ENCODE peak calls at places on chromosomes 6 and 20, in four cellular contexts. One of them, this sample, is unnamed.

GRCh38 chr6:108622601-108623335 is 62.1 kb downstream of the FOXO3 start:
- DNase-seq in K562: no peak
- DNase-seq in sigmoid colon: peak; percentile 80
- DNase-seq in naive thymus-derived CD4-positive, alpha-beta T cell: no peak
- DNase-seq in this sample: peak; percentile 92

GRCh38 chr20:51387125-51387865 is 155.2 kb downstream of the NFATC2 start:
- DNase-seq in sigmoid colon: peak; percentile 19
- DNase-seq in K562: no peak
- DNase-seq in naive thymus-derived CD4-positive, alpha-beta T cell: no peak
- DNase-seq in this sample: no peak

GRCh38 chr6:21664263-21665081 is 70.9 kb downstream of the SOX4 start:
- DNase-seq in sigmoid colon: peak; percentile 74
- DNase-seq in K562: no peak
- DNase-seq in naive thymus-derived CD4-positive, alpha-beta T cell: no peak
- DNase-seq in this sample: peak; percentile 24

GRCh38 chr6:46772754-46773153 is 20.4 kb upstream of the MEP1A start:
- DNase-seq in naive thymus-derived CD4-positive, alpha-beta T cell: no peak
- DNase-seq in K562: no peak
- DNase-seq in sigmoid colon: no peak
- DNase-seq in this sample: peak; percentile 12

GRCh38 chr6:170088349-170088951 is 202.4 kb downstream of the DLL1 start:
- DNase-seq in K562: no peak
- DNase-seq in naive thymus-derived CD4-positive, alpha-beta T cell: no peak
- DNase-seq in sigmoid colon: peak; percentile 62
- DNase-seq in this sample: no peak

GRCh38 chr20:20399705-20400104 is 31.8 kb downstream of the INSM1 start:
- DNase-seq in sigmoid colon: no peak
- DNase-seq in K562: no peak
- DNase-seq in naive thymus-derived CD4-positive, alpha-beta T cell: no peak
- DNase-seq in this sample: no peak

GRCh38 chr6:157605484-157605883 is 217.6 kb upstream of the SNX9 start:
- DNase-seq in naive thymus-derived CD4-positive, alpha-beta T cell: no peak
- DNase-seq in sigmoid colon: no peak
- DNase-seq in K562: no peak
- DNase-seq in this sample: no peak

GRCh38 chr6:74347161-74347560 is 651.2 kb downstream of the CD109 start:
- DNase-seq in naive thymus-derived CD4-positive, alpha-beta T cell: no peak
- DNase-seq in sigmoid colon: no peak
- DNase-seq in K562: no peak
- DNase-seq in this sample: no peak

GRCh38 chr6:55058682-55059081 is 115.6 kb upstream of the HCRTR2 start:
- DNase-seq in naive thymus-derived CD4-positive, alpha-beta T cell: no peak
- DNase-seq in K562: no peak
- DNase-seq in sigmoid colon: no peak
- DNase-seq in this sample: no peak

GRCh38 chr6:27605401-27606342 is 132.8 kb upstream of the ZNF184 start:
- DNase-seq in naive thymus-derived CD4-positive, alpha-beta T cell: no peak
- DNase-seq in K562: peak; percentile 73
- DNase-seq in sigmoid colon: no peak
- DNase-seq in this sample: peak; percentile 75

GRCh38 chr20:46688151-46689081 is 828 bp downstream of the TP53RK start:
- DNase-seq in sigmoid colon: peak; percentile 80
- DNase-seq in K562: no peak
- DNase-seq in naive thymus-derived CD4-positive, alpha-beta T cell: peak; percentile 7
- DNase-seq in this sample: no peak

GRCh38 chr6:170243791-170244291 is 47.0 kb downstream of the DLL1 start:
- DNase-seq in K562: no peak
- DNase-seq in naive thymus-derived CD4-positive, alpha-beta T cell: no peak
- DNase-seq in sigmoid colon: peak; percentile 60
- DNase-seq in this sample: no peak

GRCh38 chr6:109008537-109008950 is 86.1 kb downstream of the SESN1 start:
- DNase-seq in K562: no peak
- DNase-seq in naive thymus-derived CD4-positive, alpha-beta T cell: peak; percentile 42
- DNase-seq in sigmoid colon: no peak
- DNase-seq in this sample: no peak

GRCh38 chr6:43274916-43275597 is 23.0 kb upstream of the SLC22A7 start:
- DNase-seq in K562: no peak
- DNase-seq in naive thymus-derived CD4-positive, alpha-beta T cell: peak; percentile 10
- DNase-seq in sigmoid colon: no peak
- DNase-seq in this sample: no peak

GRCh38 chr6:156767603-156768467 is 9.3 kb upstream of the ARID1B start:
- DNase-seq in K562: no peak
- DNase-seq in sigmoid colon: no peak
- DNase-seq in naive thymus-derived CD4-positive, alpha-beta T cell: no peak
- DNase-seq in this sample: no peak

GRCh38 chr6:63272397-63272796 is 47.4 kb downstream of the LGSN start:
- DNase-seq in K562: no peak
- DNase-seq in naive thymus-derived CD4-positive, alpha-beta T cell: no peak
- DNase-seq in sigmoid colon: no peak
- DNase-seq in this sample: peak; percentile 51

GRCh38 chr6:170005680-170006470 is 254.5 kb downstream of the ERMARD start:
- DNase-seq in naive thymus-derived CD4-positive, alpha-beta T cell: no peak
- DNase-seq in K562: no peak
- DNase-seq in sigmoid colon: peak; percentile 37
- DNase-seq in this sample: no peak

DNA sequence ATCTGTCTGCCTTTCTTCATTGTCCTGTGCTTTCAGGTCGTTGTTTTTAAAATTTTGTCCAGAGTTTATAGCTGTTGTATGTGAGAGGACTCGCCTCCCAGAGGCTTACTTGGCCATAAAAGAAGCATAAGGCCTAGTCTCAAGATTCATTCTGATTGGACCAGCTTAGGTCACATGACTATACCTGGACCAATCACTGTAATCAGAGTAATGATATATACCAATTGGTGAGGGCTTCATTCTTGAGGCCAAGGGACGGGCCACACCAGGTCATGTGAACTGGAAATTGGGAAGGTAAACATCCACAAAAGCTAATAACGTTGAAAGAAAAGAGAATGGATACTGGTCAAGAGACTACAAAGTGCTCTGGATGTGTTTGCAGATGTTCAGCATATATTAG is 141.4 kb upstream of the SULF2 start:
- DNase-seq in naive thymus-derived CD4-positive, alpha-beta T cell: no peak
- DNase-seq in K562: peak; percentile 25
- DNase-seq in sigmoid colon: no peak
- DNase-seq in this sample: no peak
- H3K27ac ChIP-seq in naive thymus-derived CD4-positive, alpha-beta T cell: no peak overlapping the region
- H3K27ac ChIP-seq in K562: no peak overlapping the region
- H3K27ac ChIP-seq in sigmoid colon: no peak overlapping the region
- H3K27ac ChIP-seq in this sample: no peak overlapping the region

GRCh38 chr20:472137-472846 is 10.0 kb upstream of the TBC1D20 start:
- DNase-seq in sigmoid colon: no peak
- DNase-seq in K562: no peak
- DNase-seq in naive thymus-derived CD4-positive, alpha-beta T cell: no peak
- DNase-seq in this sample: no peak

GRCh38 chr20:475463-476357 is 13.4 kb upstream of the TBC1D20 start:
- DNase-seq in sigmoid colon: no peak
- DNase-seq in K562: no peak
- DNase-seq in naive thymus-derived CD4-positive, alpha-beta T cell: no peak
- DNase-seq in this sample: no peak

GRCh38 chr20:469746-470490 is 7.6 kb upstream of the TBC1D20 start:
- DNase-seq in sigmoid colon: no peak
- DNase-seq in naive thymus-derived CD4-positive, alpha-beta T cell: no peak
- DNase-seq in K562: no peak
- DNase-seq in this sample: no peak

GRCh38 chr20:474581-474980 is 12.2 kb upstream of the TBC1D20 start:
- DNase-seq in sigmoid colon: no peak
- DNase-seq in naive thymus-derived CD4-positive, alpha-beta T cell: no peak
- DNase-seq in K562: no peak
- DNase-seq in this sample: no peak

DNA sequence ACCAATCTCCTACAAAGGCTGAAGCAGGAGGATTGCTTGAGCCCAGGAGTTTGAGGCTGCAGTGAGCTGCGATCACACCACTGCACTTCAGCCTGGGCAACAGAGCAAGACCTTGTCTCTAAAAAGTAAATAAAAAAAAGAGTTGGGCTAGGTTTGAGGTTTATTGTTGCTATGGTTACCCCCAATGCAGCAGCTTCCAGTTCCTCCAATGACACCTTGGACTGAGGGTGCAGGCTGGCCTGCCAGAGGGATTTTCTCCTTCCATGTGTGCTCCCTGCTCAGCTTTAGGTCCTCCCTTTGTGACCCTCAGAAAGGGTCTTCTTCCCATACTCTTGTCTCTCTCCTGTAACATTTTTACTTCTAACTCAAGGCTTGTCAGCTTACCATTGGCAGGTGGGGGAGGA is 10.6 kb upstream of the TBC1D20 start:
- DNase-seq in K562: no peak
- DNase-seq in naive thymus-derived CD4-positive, alpha-beta T cell: no peak
- DNase-seq in sigmoid colon: no peak
- DNase-seq in this sample: no peak
- H3K9me3 ChIP-seq in K562: no peaks in the 10 kb centered on the region
- H3K9me3 ChIP-seq in naive thymus-derived CD4-positive, alpha-beta T cell: no peaks in the 10 kb centered on the region
- H3K9me3 ChIP-seq in sigmoid colon: no peaks in the 10 kb centered on the region
- H3K9me3 ChIP-seq in this sample: no peaks in the 10 kb centered on the region

DNA sequence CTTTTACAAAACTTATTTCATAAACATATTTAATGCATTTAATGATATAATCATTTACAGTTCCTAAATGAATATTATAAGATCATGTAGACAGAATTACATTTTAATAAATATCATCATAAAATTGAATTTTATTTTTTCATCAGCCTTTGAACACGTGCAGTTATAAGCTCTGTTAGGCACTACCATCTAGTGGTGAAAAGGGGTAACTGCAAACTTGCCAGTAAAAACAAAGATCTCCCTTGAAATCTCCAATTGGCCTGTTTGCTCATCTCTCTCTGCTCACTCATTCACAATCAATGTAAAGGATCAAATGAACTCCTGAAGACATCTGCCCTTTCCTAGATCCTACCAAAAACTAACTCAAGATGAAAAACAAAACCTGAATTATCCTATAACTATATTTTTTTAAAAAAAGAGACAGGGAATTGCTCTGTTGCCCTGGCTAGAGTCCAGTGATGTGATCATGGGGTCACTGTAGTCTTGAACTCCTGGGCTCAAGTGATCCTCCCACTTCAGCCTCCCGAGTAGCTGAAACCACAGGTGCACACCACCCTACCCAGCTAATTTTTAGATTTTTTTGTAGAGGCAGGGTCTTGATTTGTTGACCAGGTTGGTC is 31.7 kb downstream of the SAMHD1 start:
- DNase-seq in naive thymus-derived CD4-positive, alpha-beta T cell: peak; percentile 70
- DNase-seq in sigmoid colon: no peak
- DNase-seq in K562: peak; percentile 62
- DNase-seq in this sample: peak; percentile 63
- H3K27ac ChIP-seq in naive thymus-derived CD4-positive, alpha-beta T cell: peak overlapping the region; percentile 47
- H3K27ac ChIP-seq in sigmoid colon: no peak overlapping the region
- H3K27ac ChIP-seq in K562: no peak overlapping the region
- H3K27ac ChIP-seq in this sample: no peak overlapping the region

DNA sequence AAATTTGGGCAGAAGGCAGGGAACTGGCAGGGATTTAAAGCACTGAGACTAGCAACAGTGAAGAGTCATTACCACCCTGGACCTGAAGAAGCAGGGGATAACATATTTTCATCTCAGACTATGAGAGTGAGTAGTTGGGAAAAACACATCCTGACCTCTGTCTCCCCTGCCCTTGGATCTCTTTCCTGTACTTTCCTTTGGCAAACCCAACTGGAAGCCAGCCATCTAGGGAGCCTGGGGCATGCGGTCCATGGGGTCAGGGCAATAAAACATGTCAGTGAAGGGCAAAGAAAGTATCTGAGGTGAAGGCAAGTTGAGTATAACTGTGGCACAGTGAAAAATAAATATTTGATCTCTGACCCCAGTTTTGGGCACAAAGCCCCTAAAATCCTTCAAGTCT is 698.2 kb downstream of the DOK5 start:
- DNase-seq in naive thymus-derived CD4-positive, alpha-beta T cell: no peak
- DNase-seq in sigmoid colon: no peak
- DNase-seq in K562: no peak
- DNase-seq in this sample: no peak
- H3K9me3 ChIP-seq in naive thymus-derived CD4-positive, alpha-beta T cell: no peaks in the 10 kb centered on the region
- H3K9me3 ChIP-seq in sigmoid colon: no peaks in the 10 kb centered on the region
- H3K9me3 ChIP-seq in K562: no peaks in the 10 kb centered on the region
- H3K9me3 ChIP-seq in this sample: no peaks in the 10 kb centered on the region

DNA sequence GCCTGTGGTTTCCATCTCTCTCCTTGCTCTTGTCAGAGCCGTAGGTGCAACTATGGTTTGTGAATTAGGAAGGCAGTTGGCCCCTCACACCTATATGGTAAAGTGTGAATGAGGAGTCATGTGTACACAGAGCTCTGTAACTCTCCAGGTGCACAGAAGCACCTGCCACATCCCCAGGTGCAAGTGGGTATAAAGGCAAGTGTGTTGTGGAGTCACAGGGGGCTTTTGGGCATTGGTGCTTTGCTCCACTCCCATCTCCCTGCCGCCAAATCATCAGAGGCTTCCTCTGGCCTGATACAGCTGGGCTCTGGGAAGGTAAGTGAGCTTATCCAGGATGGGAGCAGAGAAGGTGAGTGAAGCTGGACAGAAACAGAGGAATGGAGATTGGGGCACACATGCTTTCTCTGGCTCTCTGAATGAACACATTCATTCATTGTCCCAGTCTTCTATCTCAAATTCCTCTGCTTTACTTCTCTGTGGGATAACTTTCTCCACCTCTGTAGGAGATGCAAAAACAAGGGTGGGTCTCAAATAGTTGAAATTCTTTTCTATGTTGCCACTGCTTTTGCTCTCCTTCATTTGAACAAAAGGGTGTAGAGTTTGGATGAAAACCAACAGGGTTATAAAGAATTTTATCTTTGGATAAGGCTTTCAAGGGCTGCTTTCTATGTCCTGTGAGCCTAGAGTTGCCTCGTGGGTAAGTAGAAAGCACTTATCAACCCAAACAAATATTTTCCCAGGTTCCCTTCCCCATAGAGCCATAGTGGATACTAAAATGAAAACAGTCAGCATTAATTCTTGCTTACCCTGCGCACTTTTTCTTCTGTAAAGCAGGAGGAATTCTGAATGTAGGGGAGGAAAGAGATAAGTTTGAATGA is 45.0 kb upstream of the RIPOR2 start:
- DNase-seq in sigmoid colon: no peak
- DNase-seq in naive thymus-derived CD4-positive, alpha-beta T cell: no peak
- DNase-seq in K562: no peak
- DNase-seq in this sample: peak; percentile 77
- H3K27ac ChIP-seq in sigmoid colon: no peak overlapping the region
- H3K27ac ChIP-seq in naive thymus-derived CD4-positive, alpha-beta T cell: no peak overlapping the region
- H3K27ac ChIP-seq in K562: no peak overlapping the region
- H3K27ac ChIP-seq in this sample: peak overlapping the region; percentile 94

DNA sequence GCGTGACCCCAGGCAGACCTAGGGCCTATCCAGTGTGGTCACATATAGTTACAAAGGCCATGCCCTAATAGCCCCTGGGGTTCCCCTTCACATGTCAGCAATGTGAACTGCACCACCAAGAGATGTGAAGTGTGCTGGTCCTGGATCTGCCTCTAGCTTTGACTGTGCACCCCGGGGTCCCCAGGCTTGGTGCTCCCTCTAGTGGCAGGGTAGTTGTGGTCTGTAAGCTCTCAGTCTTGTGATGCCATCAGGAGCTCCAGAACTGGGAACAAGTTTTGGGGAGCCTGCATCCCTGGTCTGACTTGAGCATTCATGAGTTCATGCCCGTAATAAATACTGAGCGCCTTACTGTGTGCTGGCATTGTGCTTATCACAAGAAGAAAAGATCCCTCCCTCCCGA is 143.4 kb downstream of the DHX35 start:
- DNase-seq in sigmoid colon: no peak
- DNase-seq in K562: peak; percentile 25
- DNase-seq in naive thymus-derived CD4-positive, alpha-beta T cell: no peak
- DNase-seq in this sample: no peak
- H3K9me3 ChIP-seq in sigmoid colon: no peaks in the 10 kb centered on the region
- H3K9me3 ChIP-seq in K562: no peaks in the 10 kb centered on the region
- H3K9me3 ChIP-seq in naive thymus-derived CD4-positive, alpha-beta T cell: no peaks in the 10 kb centered on the region
- H3K9me3 ChIP-seq in this sample: no peaks in the 10 kb centered on the region

GRCh38 chr20:10656270-10656669 is 17.5 kb downstream of the JAG1 start:
- DNase-seq in naive thymus-derived CD4-positive, alpha-beta T cell: no peak
- DNase-seq in K562: no peak
- DNase-seq in sigmoid colon: peak; percentile 13
- DNase-seq in this sample: no peak
- H3K27ac ChIP-seq in naive thymus-derived CD4-positive, alpha-beta T cell: no peak overlapping the region
- H3K27ac ChIP-seq in K562: no peak overlapping the region
- H3K27ac ChIP-seq in sigmoid colon: peak overlapping the region; percentile 83
- H3K27ac ChIP-seq in this sample: peak overlapping the region; percentile 89